ENCODE peak calls at places on chromosome 1, in five cellular contexts. One of them, this sample, is unnamed.

GRCh38 chr1:6358757-6359567 is 34.6 kb downstream of the ACOT7 start:
- DNase-seq in NCI-H1417: no peak
- DNase-seq in HEK293T: no peak
- DNase-seq in stimulated activated CD4-positive, alpha-beta T cell treated with anti-CD3 and anti-CD28 coated beads, Interleukin-2, amount 100 ng/mL, for 24 hours: peak
- DNase-seq in kidney tubule cell: peak
- DNase-seq in this sample: no peak

GRCh38 chr1:20426923-20427322 is 59.1 kb downstream of the CAMK2N1 start:
- DNase-seq in NCI-H1417: no peak
- DNase-seq in HEK293T: no peak
- DNase-seq in stimulated activated CD4-positive, alpha-beta T cell treated with anti-CD3 and anti-CD28 coated beads, Interleukin-2, amount 100 ng/mL, for 24 hours: peak
- DNase-seq in kidney tubule cell: peak
- DNase-seq in this sample: no peak

GRCh38 chr1:52631759-52632331 is 1.1 kb upstream of the SHISAL2A start:
- DNase-seq in NCI-H1417: no peak
- DNase-seq in HEK293T: no peak
- DNase-seq in stimulated activated CD4-positive, alpha-beta T cell treated with anti-CD3 and anti-CD28 coated beads, Interleukin-2, amount 100 ng/mL, for 24 hours: no peak
- DNase-seq in kidney tubule cell: no peak
- DNase-seq in this sample: no peak

GRCh38 chr1:63662846-63663245 is 69.6 kb downstream of the PGM1 start:
- DNase-seq in NCI-H1417: no peak
- DNase-seq in HEK293T: no peak
- DNase-seq in stimulated activated CD4-positive, alpha-beta T cell treated with anti-CD3 and anti-CD28 coated beads, Interleukin-2, amount 100 ng/mL, for 24 hours: no peak
- DNase-seq in kidney tubule cell: peak
- DNase-seq in this sample: peak

GRCh38 chr1:92030701-92031107 is 919 bp downstream of the EPHX4 start:
- DNase-seq in NCI-H1417: no peak
- DNase-seq in HEK293T: peak
- DNase-seq in stimulated activated CD4-positive, alpha-beta T cell treated with anti-CD3 and anti-CD28 coated beads, Interleukin-2, amount 100 ng/mL, for 24 hours: no peak
- DNase-seq in kidney tubule cell: peak
- DNase-seq in this sample: peak

GRCh38 chr1:229410692-229411433 is 23.0 kb downstream of the ACTA1 start:
- DNase-seq in NCI-H1417: no peak
- DNase-seq in HEK293T: peak
- DNase-seq in stimulated activated CD4-positive, alpha-beta T cell treated with anti-CD3 and anti-CD28 coated beads, Interleukin-2, amount 100 ng/mL, for 24 hours: no peak
- DNase-seq in kidney tubule cell: peak
- DNase-seq in this sample: peak

GRCh38 chr1:243440406-243440805 is 184.6 kb downstream of the SDCCAG8 start:
- DNase-seq in NCI-H1417: no peak
- DNase-seq in HEK293T: no peak
- DNase-seq in stimulated activated CD4-positive, alpha-beta T cell treated with anti-CD3 and anti-CD28 coated beads, Interleukin-2, amount 100 ng/mL, for 24 hours: no peak
- DNase-seq in kidney tubule cell: no peak
- DNase-seq in this sample: peak

GRCh38 chr1:225468270-225469020 is 40.6 kb upstream of the LBR start:
- DNase-seq in NCI-H1417: no peak
- DNase-seq in HEK293T: no peak
- DNase-seq in stimulated activated CD4-positive, alpha-beta T cell treated with anti-CD3 and anti-CD28 coated beads, Interleukin-2, amount 100 ng/mL, for 24 hours: peak
- DNase-seq in kidney tubule cell: no peak
- DNase-seq in this sample: no peak

GRCh38 chr1:207831517-207832327 is 79.2 kb downstream of the CD34 start:
- DNase-seq in NCI-H1417: no peak
- DNase-seq in HEK293T: no peak
- DNase-seq in stimulated activated CD4-positive, alpha-beta T cell treated with anti-CD3 and anti-CD28 coated beads, Interleukin-2, amount 100 ng/mL, for 24 hours: peak
- DNase-seq in kidney tubule cell: peak
- DNase-seq in this sample: no peak

GRCh38 chr1:41547781-41548560 is 63.5 kb upstream of the EDN2 start:
- DNase-seq in NCI-H1417: no peak
- DNase-seq in HEK293T: no peak
- DNase-seq in stimulated activated CD4-positive, alpha-beta T cell treated with anti-CD3 and anti-CD28 coated beads, Interleukin-2, amount 100 ng/mL, for 24 hours: no peak
- DNase-seq in kidney tubule cell: no peak
- DNase-seq in this sample: no peak